ENCODE peak calls at places on chromosome 21, in ten cellular contexts. Y, R, D, V, Q, K, E, G, C and Z are unnamed samples. For H3K9me3, the result is how much of the 10 kb centered on the place peaks cover.

GRCh38 chr21:42988234-42988965 is 14.0 kb downstream of the PKNOX1 start:
- DNase-seq in Y (no peak), R (no peak), D (no peak), V (no peak), Q (no peak), K (peak), E (no peak), G (no peak), C (no peak), Z (no peak)

GRCh38 chr21:14270631-14271030 is 54.7 kb downstream of the RBM11 start:
- DNase-seq in Y (no peak), R (no peak), D (no peak), V (no peak), Q (no peak), K (no peak), E (no peak), G (no peak), C (no peak), Z (no peak)

GRCh38 chr21:41897690-41898089 is 18.5 kb upstream of the PRDM15 start:
- DNase-seq in Y (no peak), R (no peak), D (no peak), V (no peak), Q (no peak), K (no peak), E (no peak), G (no peak), C (no peak), Z (no peak)

GRCh38 chr21:36274128-36274527 is 45.9 kb upstream of the MORC3 start:
- DNase-seq in Y (no peak), R (no peak), D (no peak), V (no peak), Q (no peak), K (no peak), E (no peak), G (no peak), C (no peak), Z (no peak)

GRCh38 chr21:35616090-35616489 is 444.2 kb downstream of the SETD4 start:
- DNase-seq in Y (no peak), R (no peak), D (no peak), V (no peak), Q (no peak), K (peak), E (no peak), G (no peak), C (no peak), Z (no peak)

GRCh38 chr21:40905251-40905650 is 58.3 kb upstream of the DSCAM start:
- DNase-seq in Y (no peak), R (no peak), D (no peak), V (no peak), Q (no peak), K (no peak), E (no peak), G (no peak), C (no peak), Z (no peak)

GRCh38 chr21:41419921-41420862 is 5.8 kb upstream of the MX1 start:
- DNase-seq in Y (peak), R (peak), D (peak), V (peak), Q (peak), K (peak), E (peak), G (peak), C (peak), Z (peak)

GRCh38 chr21:14545906-14546480 is at the start of gene SAMSN1:
- DNase-seq in Y (no peak), R (peak), D (no peak), V (peak), Q (no peak), K (no peak), E (peak), G (peak), C (peak), Z (peak)

GRCh38 chr21:25809013-25809412 is 74.2 kb downstream of the GABPA start:
- DNase-seq in Y (no peak), R (no peak), D (no peak), V (no peak), Q (no peak), K (peak), E (no peak), G (no peak), C (no peak), Z (no peak)

GRCh38 chr21:28240586-28240985 is 752.1 kb downstream of the LTN1 start:
- DNase-seq in Y (no peak), R (no peak), D (no peak), V (no peak), Q (no peak), K (peak), E (no peak), G (no peak), C (no peak), Z (no peak)

GRCh38 chr21:41477641-41478318 is 30.2 kb downstream of the TMPRSS2 start:
- DNase-seq in Y (no peak), R (peak), D (no peak), V (no peak), Q (no peak), K (peak), E (peak), G (no peak), C (no peak), Z (no peak)

GRCh38 chr21:27802816-27803475 is 836.1 kb upstream of the ADAMTS5 start:
- DNase-seq in Y (peak), R (peak), D (no peak), V (no peak), Q (no peak), K (peak), E (peak), G (no peak), C (no peak), Z (peak)

GRCh38 chr21:28127390-28127789 is 865.3 kb downstream of the LTN1 start:
- DNase-seq in Y (no peak), R (no peak), D (no peak), V (no peak), Q (no peak), K (peak), E (no peak), G (no peak), C (no peak), Z (no peak)

GRCh38 chr21:42193131-42193671 is 25.7 kb upstream of the ABCG1 start:
- DNase-seq in Y (no peak), R (no peak), D (no peak), V (peak), Q (no peak), K (no peak), E (peak), G (no peak), C (peak), Z (no peak)

GRCh38 chr21:45887788-45888187 is 93.8 kb upstream of the COL6A1 start:
- DNase-seq in Y (peak), R (no peak), D (peak), V (no peak), Q (no peak), K (no peak), E (no peak), G (no peak), C (no peak), Z (peak)

GRCh38 chr21:29538115-29538514 is 239.4 kb downstream of the BACH1 start:
- DNase-seq in Y (no peak), R (no peak), D (no peak), V (no peak), Q (peak), K (peak), E (no peak), G (no peak), C (no peak), Z (no peak)

GRCh38 chr21:16794944-16795343 is 717.9 kb upstream of the CXADR start:
- DNase-seq in Y (no peak), R (no peak), D (no peak), V (no peak), Q (peak), K (peak), E (no peak), G (no peak), C (no peak), Z (no peak)

GRCh38 chr21:37757631-37758376 is 158.5 kb downstream of the KCNJ6 start:
- DNase-seq in Y (no peak), R (no peak), D (no peak), V (no peak), Q (no peak), K (no peak), E (no peak), G (no peak), C (no peak), Z (no peak)

GRCh38 chr21:42336065-42336464 is 14.7 kb downstream of the TFF2 start:
- DNase-seq in Y (peak), R (no peak), D (no peak), V (no peak), Q (no peak), K (peak), E (no peak), G (no peak), C (no peak), Z (no peak)

GRCh38 chr21:41363370-41364270 is 1.8 kb downstream of the MX2 start:
- DNase-seq in Y (no peak), R (no peak), D (no peak), V (no peak), Q (no peak), K (no peak), E (peak), G (no peak), C (no peak), Z (no peak)

GRCh38 chr21:42463861-42464515 is 32.0 kb downstream of the RSPH1 start:
- DNase-seq in Y (no peak), R (peak), D (no peak), V (peak), Q (peak), K (peak), E (peak), G (peak), C (peak), Z (no peak)

GRCh38 chr21:38229260-38229877 is 27.4 kb upstream of the KCNJ15 start:
- DNase-seq in Y (no peak), R (no peak), D (no peak), V (no peak), Q (no peak), K (peak), E (peak), G (no peak), C (no peak), Z (no peak)

GRCh38 chr21:37914211-37914900 is 1.9 kb downstream of the KCNJ6 start:
- DNase-seq in Y (peak), R (no peak), D (no peak), V (no peak), Q (no peak), K (peak), E (peak), G (peak), C (no peak), Z (peak)

GRCh38 chr21:37565530-37566223 is 199.1 kb downstream of the DYRK1A start:
- DNase-seq in Y (no peak), R (no peak), D (no peak), V (no peak), Q (no peak), K (peak), E (no peak), G (no peak), C (no peak), Z (no peak)

GRCh38 chr21:43187715-43188114 is 18.9 kb downstream of the CRYAA start:
- DNase-seq in Y (no peak), R (no peak), D (no peak), V (no peak), Q (no peak), K (no peak), E (no peak), G (no peak), C (no peak), Z (no peak)

GRCh38 chr21:14070049-14070893 is 140.5 kb downstream of the LIPI start:
- DNase-seq in Y (no peak), R (no peak), D (no peak), V (no peak), Q (no peak), K (no peak), E (no peak), G (no peak), C (no peak), Z (no peak)

GRCh38 chr21:42061866-42062542 is 9.1 kb upstream of the UMODL1 start:
- DNase-seq in Y (no peak), R (no peak), D (no peak), V (peak), Q (no peak), K (no peak), E (peak), G (no peak), C (peak), Z (no peak)

GRCh38 chr21:18517905-18518566 is 114.5 kb upstream of the TMPRSS15 start:
- DNase-seq in Y (no peak), R (no peak), D (no peak), V (no peak), Q (no peak), K (no peak), E (no peak), G (no peak), C (no peak), Z (no peak)

GRCh38 chr21:26849428-26850115 is 4.4 kb upstream of the ADAMTS1 start:
- DNase-seq in Y (peak), R (no peak), D (no peak), V (no peak), Q (no peak), K (peak), E (no peak), G (no peak), C (no peak), Z (no peak)

DNA sequence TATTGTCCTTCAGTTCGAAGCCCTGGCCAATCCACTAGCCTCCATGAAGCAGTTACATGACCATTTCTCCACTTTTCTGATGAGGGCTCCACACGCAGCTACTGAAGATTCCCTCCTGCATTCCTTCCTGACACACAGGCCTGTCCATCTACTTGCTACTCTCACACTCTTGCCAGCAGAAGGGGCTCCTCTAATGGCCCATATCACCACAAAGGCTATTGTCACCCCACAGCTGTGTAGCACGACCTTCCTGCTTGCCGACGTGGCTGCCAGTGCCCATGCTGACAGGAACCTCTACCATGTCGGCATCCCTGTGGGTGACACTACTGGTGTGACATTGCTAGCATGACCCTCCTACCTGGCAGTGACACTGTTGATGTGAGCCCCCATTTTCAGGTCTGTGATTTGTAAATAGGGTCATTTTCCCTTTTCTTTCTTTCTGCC is 1528.6 kb upstream of the TPTE start:
- DNase-seq in Y (no peak), R (no peak), D (no peak), V (no peak), Q (no peak), K (no peak), E (no peak), G (no peak), C (no peak), Z (no peak)
- H3K9me3 ChIP-seq in Y (under half), R (half or more), D (under half), V (under half), Q (under half), K (under half), E (half or more), G (under half), C (under half), Z (under half)

GRCh38 chr21:44871576-44872265 is 1.8 kb downstream of the PTTG1IP start:
- DNase-seq in Y (peak), R (peak), D (no peak), V (no peak), Q (no peak), K (peak), E (no peak), G (no peak), C (no peak), Z (no peak)
- H3K27ac ChIP-seq in Y (peak), R (peak), D (peak), V (peak), Q (no peak), K (peak), E (peak), G (peak), C (no peak), Z (peak)

GRCh38 chr21:15751561-15751960 is 21.8 kb downstream of the USP25 start:
- DNase-seq in Y (no peak), R (no peak), D (no peak), V (no peak), Q (no peak), K (no peak), E (no peak), G (no peak), C (no peak), Z (no peak)

GRCh38 chr21:15754640-15755039 is 24.9 kb downstream of the USP25 start:
- DNase-seq in Y (no peak), R (no peak), D (no peak), V (no peak), Q (no peak), K (peak), E (no peak), G (no peak), C (no peak), Z (no peak)

GRCh38 chr21:15755125-15755524 is 25.3 kb downstream of the USP25 start:
- DNase-seq in Y (no peak), R (no peak), D (no peak), V (no peak), Q (no peak), K (no peak), E (no peak), G (no peak), C (no peak), Z (no peak)

GRCh38 chr21:15751037-15751436 is 21.3 kb downstream of the USP25 start:
- DNase-seq in Y (no peak), R (no peak), D (no peak), V (no peak), Q (no peak), K (no peak), E (no peak), G (no peak), C (no peak), Z (no peak)

DNA sequence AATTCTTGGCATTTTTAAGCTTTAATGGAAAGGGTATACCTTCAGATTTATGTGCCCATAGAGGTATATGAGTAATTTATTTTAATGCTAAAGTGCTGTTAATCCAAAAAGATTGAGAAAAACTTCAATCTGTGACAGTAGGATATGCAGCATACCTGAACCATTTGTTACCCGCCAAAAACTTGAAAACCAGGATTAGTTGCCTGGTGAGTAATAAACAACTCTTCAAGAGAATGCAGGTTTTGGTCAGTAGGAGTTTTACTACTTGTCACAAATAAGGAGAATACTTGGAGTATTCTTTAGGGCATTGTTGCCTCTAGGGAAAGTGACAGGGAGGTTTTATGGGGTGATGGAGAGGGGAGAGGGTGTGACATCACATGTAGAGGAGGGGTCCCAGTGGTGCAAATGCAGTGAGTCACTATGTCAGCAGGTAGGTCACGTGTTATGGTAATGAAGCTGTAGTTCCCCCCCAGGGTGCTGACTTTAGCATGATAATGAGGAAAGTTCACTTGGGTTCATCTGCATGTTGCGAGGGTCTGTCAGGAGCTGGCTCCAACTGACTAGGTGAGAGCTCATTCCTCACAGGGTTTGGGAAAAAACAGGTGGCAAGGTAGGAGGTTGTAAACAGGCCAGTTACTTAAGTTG is 23.1 kb downstream of the USP25 start:
- DNase-seq in Y (no peak), R (no peak), D (no peak), V (no peak), Q (no peak), K (no peak), E (no peak), G (no peak), C (no peak), Z (no peak)
- H3K9me3 ChIP-seq in Y (under half), R (under half), D (under half), V (under half), Q (under half), K (under half), E (under half), G (under half), C (under half), Z (under half)

DNA sequence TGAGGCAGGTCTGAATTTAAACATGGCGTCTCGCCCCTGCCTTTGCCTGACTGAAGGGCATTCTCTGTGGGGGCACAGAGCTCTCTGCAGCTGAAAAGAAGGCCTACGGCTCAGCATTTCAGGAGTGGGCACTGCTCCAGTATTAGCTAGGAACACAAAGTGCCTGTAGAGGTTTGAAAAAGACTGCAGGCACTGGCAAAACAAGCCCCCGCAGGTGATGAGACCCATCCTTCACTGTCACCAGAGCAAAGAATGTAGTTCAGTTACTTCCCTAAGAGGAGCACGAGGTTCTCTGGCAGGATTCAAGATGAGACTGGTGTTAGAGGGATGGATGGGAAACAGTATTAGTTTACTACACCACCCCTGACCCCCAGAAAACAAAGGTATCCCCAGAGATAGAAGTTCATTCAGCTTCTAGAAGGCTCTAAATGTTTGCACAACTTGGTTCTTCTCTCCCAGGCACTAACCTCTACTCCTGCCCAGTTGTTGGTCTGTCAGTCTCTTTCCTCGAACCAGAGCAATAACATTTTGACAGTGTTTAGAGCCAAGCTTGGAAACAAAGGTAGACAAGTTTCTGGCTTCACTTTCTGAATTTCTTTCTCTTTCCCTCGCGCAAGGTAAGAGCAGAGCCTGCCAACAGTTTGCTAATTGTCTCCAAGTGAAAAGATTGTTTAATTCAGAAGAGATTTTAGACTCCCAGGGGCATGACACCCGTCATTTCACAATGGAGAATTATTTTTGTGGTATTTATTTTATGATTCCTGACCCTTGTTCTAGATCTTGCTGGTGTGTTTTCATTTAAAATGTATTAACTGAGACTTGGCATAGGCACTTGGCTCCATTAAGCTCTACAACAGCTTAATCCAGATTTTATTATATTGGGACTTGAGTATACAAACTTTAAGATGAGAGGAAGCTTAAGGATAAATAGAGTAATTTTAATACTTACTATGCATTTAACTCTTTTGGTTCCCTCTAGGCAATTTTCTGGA is 101.7 kb upstream of the KCNE2 start:
- DNase-seq in Y (no peak), R (no peak), D (no peak), V (no peak), Q (no peak), K (peak), E (no peak), G (no peak), C (no peak), Z (no peak)
- H3K27ac ChIP-seq in Y (no peak), R (peak), D (no peak), V (no peak), Q (no peak), K (no peak), E (no peak), G (no peak), C (no peak), Z (no peak)

DNA sequence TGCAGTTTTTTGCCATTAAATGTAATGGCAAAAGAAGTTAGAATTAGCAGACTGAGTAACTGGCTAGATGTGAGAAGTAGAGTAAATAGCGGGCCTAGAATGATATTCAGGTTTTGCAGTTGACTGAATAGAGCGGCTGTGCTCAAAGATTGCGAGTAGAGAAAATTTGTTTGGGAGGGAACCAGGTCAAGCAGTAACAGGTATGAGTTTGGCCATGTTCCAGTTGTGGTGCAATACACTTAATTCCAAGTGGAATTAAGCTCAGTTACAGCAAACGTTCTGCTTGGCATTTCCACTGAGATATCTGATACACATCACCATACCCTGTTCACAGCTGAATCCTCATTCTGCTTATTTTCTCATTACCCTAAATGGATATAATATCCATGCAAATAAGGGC is 1382.9 kb downstream of the MRPL39 start:
- DNase-seq in Y (no peak), R (no peak), D (no peak), V (no peak), Q (no peak), K (no peak), E (no peak), G (no peak), C (no peak), Z (no peak)
- H3K9me3 ChIP-seq in Y (under half), R (under half), D (under half), V (under half), Q (under half), K (under half), E (under half), G (under half), C (under half), Z (under half)